ENCODE peak calls at places on chromosomes 13 and 19, in six cellular contexts. M is neuronal stem cell, T is PC-9, Z is pancreas, S is uterus, Q is Peyer's patch. N is an unnamed sample. For H3K4me1 and H3K27me3, the result is how much of the 10 kb centered on the place peaks cover.

GRCh38 chr13:45142440-45143345 is 22.4 kb downstream of the GTF2F2 start:
- DNase-seq in M (no peak), S (no peak), Z (no peak), Q (no peak), T (no peak), N (no peak)

GRCh38 chr13:32443111-32443510 is 15.2 kb upstream of the N4BP2L1 start:
- DNase-seq in T (no peak), Q (peak), Z (no peak), M (no peak), S (no peak), N (no peak)

GRCh38 chr19:18951721-18952281 is 10.8 kb upstream of the HOMER3 start:
- DNase-seq in Q (no peak), T (peak), S (no peak), Z (no peak), M (no peak), N (no peak)

GRCh38 chr13:112624602-112625430 is 36.9 kb upstream of the TUBGCP3 start:
- DNase-seq in S (no peak), Q (no peak), Z (no peak), M (no peak), T (no peak), N (no peak)

GRCh38 chr19:51030631-51031030 is 4.2 kb downstream of the KLK12 start:
- DNase-seq in Z (no peak), M (no peak), Q (no peak), T (no peak), S (no peak), N (no peak)

GRCh38 chr19:47423203-47423882 is 4.0 kb upstream of the MEIS3 start:
- DNase-seq in Q (no peak), Z (no peak), S (no peak), T (no peak), M (no peak), N (no peak)

GRCh38 chr13:44103721-44104490 is 224.2 kb downstream of the LACC1 start:
- DNase-seq in Q (no peak), M (no peak), T (no peak), S (no peak), Z (no peak), N (peak)

GRCh38 chr13:95530178-95530577 is 22.3 kb upstream of the CLDN10 start:
- DNase-seq in Z (no peak), S (no peak), Q (no peak), M (no peak), T (peak), N (no peak)

GRCh38 chr13:33735276-33735675 is 82.7 kb upstream of the RFC3 start:
- DNase-seq in S (no peak), Z (no peak), M (no peak), Q (no peak), T (no peak), N (no peak)

GRCh38 chr13:30798776-30799625 is 63.7 kb downstream of the ALOX5AP start:
- DNase-seq in M (no peak), Q (no peak), T (no peak), S (peak), Z (no peak), N (peak)

GRCh38 chr13:47133024-47133445 is 236.2 kb upstream of the HTR2A start:
- DNase-seq in M (no peak), T (no peak), Q (no peak), S (no peak), Z (no peak), N (no peak)

GRCh38 chr19:39602224-39602623 is at the start of gene LGALS13:
- DNase-seq in Z (no peak), S (no peak), Q (no peak), M (no peak), T (no peak), N (no peak)

GRCh38 chr13:113762075-113762474 is 3.0 kb downstream of the TMEM255B start:
- DNase-seq in Z (no peak), S (no peak), Q (no peak), M (no peak), T (no peak), N (no peak)

GRCh38 chr19:50647879-50648615 is 1.2 kb upstream of the C19orf81 start:
- DNase-seq in S (no peak), Z (no peak), T (no peak), M (no peak), Q (no peak), N (no peak)

GRCh38 chr19:3359850-3360493 is 6.4 kb upstream of the NFIC start:
- DNase-seq in T (no peak), S (no peak), Z (no peak), M (no peak), Q (no peak), N (no peak)

GRCh38 chr19:16470911-16471811 is 609 bp downstream of the EPS15L1 start:
- DNase-seq in T (peak), Z (no peak), Q (no peak), S (no peak), M (no peak), N (no peak)

GRCh38 chr13:21060827-21061076 is 634 bp downstream of the LATS2 start:
- DNase-seq in Z (no peak), M (no peak), S (no peak), T (no peak), Q (no peak), N (no peak)

GRCh38 chr19:32651729-32652140 is 23.2 kb downstream of the ANKRD27 start:
- DNase-seq in Q (no peak), Z (no peak), M (peak), T (no peak), S (no peak), N (no peak)

GRCh38 chr13:114049026-114049425 is 75.2 kb upstream of the C13orf46 start:
- DNase-seq in T (no peak), S (no peak), Q (peak), M (no peak), Z (no peak), N (no peak)

GRCh38 chr13:45331123-45331619 is 9.8 kb downstream of the TPT1 start:
- DNase-seq in S (no peak), Q (no peak), Z (no peak), T (no peak), M (no peak), N (no peak)

GRCh38 chr13:108083056-108083455 is 132.3 kb downstream of the LIG4 start:
- DNase-seq in Q (no peak), Z (no peak), T (no peak), M (no peak), S (no peak), N (no peak)

GRCh38 chr13:41608779-41609178 is 151.4 kb downstream of the RGCC start:
- DNase-seq in Q (no peak), M (no peak), Z (no peak), T (no peak), S (no peak), N (no peak)

GRCh38 chr13:76024151-76024550 is 388.0 kb downstream of the LMO7 start:
- DNase-seq in Z (no peak), S (no peak), Q (no peak), M (no peak), T (no peak), N (no peak)

GRCh38 chr19:8163781-8164180 is 14.4 kb upstream of the FBN3 start:
- DNase-seq in Z (no peak), M (no peak), T (no peak), Q (no peak), S (no peak), N (no peak)
- H3K4me3 ChIP-seq in Z (no peak), M (no peak), T (no peak), Q (no peak), S (no peak), N (no peak)

GRCh38 chr19:29668746-29669609 is 3.7 kb downstream of the PLEKHF1 start:
- DNase-seq in Z (no peak), Q (no peak), M (no peak), S (no peak), T (no peak), N (no peak)

GRCh38 chr19:29667941-29668340 is 2.7 kb downstream of the PLEKHF1 start:
- DNase-seq in T (no peak), S (no peak), M (no peak), Z (no peak), Q (peak), N (no peak)

GRCh38 chr19:29666634-29667389 is 1.6 kb downstream of the PLEKHF1 start:
- DNase-seq in T (peak), Z (peak), S (peak), M (peak), Q (no peak), N (peak)

GRCh38 chr19:29665826-29666633 is 769 bp downstream of the PLEKHF1 start:
- DNase-seq in Z (peak), Q (no peak), S (peak), T (peak), M (peak), N (peak)

DNA sequence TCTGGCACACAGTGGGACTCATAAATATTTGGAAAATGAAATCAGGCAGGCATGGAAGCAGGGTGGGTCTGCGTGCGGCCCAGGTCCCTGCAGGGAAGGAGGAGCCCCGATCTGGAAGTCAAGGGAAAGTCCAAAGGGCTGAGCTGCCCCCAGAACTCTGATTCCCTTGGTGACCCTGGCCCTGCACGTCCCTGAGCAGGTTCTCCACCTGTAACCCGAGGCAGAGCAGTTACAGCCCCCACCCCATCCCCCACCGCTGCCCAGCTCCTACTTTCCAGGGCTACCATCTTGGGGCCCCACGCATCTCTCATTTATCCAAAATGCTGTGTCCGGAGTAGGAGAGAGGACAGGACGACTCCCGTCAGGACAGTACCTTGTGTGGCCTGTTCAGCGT is 2.1 kb downstream of the PLEKHF1 start:
- DNase-seq in Z (no peak), M (no peak), T (no peak), S (no peak), Q (no peak), N (no peak)
- H3K4me1 ChIP-seq in Z (under half), M (under half), T (half or more), S (under half), Q (under half), N (under half)

GRCh38 chr19:2288010-2288742 is 6.2 kb upstream of the PEAK3 start:
- DNase-seq in Q (no peak), Z (no peak), T (no peak), M (no peak), S (no peak), N (no peak)

GRCh38 chr19:2291185-2291751 is 9.3 kb upstream of the PEAK3 start:
- DNase-seq in M (peak), Z (no peak), T (no peak), S (no peak), Q (no peak), N (no peak)

GRCh38 chr19:2288743-2289713 is 7.1 kb upstream of the PEAK3 start:
- DNase-seq in M (no peak), S (no peak), Q (peak), T (no peak), Z (no peak), N (no peak)

GRCh38 chr19:2290441-2291184 is 8.6 kb upstream of the PEAK3 start:
- DNase-seq in M (no peak), S (no peak), T (no peak), Q (peak), Z (no peak), N (no peak)

DNA sequence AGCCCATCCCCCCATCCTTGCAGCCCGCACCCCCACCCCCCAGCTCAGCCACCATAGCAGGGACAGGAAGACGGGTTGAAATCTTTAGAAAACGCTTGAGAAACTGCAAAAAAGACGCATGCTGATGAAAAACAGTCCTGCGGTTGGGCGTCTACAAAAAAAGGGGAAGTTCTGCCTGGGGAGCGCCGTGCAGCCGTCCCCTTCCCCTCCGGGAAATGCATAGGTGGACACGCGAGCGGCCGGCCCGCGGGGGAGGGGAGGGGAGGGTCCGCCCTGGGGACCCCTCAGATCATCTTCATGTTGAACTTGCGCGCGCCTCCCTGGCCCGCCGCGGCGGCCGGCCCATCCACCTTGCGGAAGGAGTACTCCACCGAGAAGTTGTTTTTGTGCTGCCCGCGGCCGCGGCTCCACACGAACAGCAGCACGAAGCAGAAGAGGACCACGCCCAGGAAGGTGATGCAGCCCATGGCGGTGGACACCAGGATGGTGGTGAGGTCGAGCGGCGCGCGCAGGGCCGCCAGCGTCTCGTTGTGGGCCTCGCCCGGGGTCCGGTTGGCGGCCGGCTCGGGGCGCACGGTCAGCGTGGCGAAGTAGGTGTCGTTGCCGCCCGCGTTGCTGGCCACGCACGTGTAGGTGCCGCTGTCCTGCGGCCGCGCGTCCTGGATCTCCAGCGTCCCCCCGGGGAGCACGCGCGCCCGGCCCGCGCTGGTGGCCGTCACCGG is 7.9 kb upstream of the PEAK3 start:
- DNase-seq in Q (peak), S (no peak), M (no peak), Z (no peak), T (no peak), N (no peak)
- H3K27me3 ChIP-seq in Q (under half), S (under half), M (half or more), Z (under half), T (under half), N (under half)

DNA sequence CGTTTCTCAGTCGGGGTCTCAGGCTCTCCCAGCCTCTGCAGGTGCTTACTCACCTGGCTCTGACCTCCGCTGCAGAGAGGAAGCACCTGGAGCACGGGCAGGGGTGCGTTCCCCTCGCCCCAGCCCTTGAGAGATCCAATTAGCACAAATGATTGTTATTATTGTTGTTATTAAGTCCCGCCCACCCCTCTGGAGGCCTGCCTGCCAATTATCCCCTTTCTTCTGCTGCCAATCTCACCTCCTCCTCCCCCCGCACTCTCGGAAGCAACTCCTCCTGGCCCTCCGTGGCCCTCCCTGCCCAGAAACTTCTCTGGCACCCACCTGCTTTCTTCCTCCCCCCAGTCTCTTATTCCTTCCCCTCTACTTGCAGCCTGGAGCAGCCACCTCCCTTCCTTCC is 8.8 kb downstream of the ZNF787 start:
- DNase-seq in Z (no peak), Q (peak), M (no peak), T (no peak), S (no peak), N (no peak)
- H3K4me3 ChIP-seq in Z (no peak), Q (no peak), M (no peak), T (no peak), S (no peak), N (no peak)

GRCh38 chr13:39893808-39894207 is 238.3 kb downstream of the COG6 start:
- DNase-seq in M (no peak), T (no peak), S (no peak), Q (no peak), Z (no peak), N (no peak)
- H3K4me1 ChIP-seq in M (under half), T (under half), S (under half), Q (under half), Z (under half), N (under half)

DNA sequence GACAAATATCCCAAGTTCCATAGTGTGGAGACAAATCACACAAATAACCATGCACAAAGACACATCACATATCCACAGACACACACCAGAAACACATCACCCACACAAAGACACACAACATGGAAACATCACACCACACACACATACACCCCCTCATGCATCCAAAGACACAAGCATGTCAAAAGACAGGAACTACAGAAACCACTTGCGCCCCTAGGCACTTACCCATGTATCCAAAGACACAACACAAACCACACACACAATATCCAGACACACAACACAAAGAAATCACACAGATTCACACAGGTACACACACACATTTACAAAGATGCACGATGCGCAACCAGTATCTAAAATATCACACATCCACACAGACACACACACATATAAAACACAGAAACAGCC is 901 bp downstream of the DPF1 start:
- DNase-seq in S (no peak), M (no peak), Q (no peak), Z (no peak), T (no peak), N (no peak)
- H3K27me3 ChIP-seq in S (under half), M (under half), Q (under half), Z (under half), T (under half), N (under half)

GRCh38 chr19:34964598-34964997 is 569 bp upstream of the ZNF792 start:
- DNase-seq in Q (no peak), Z (peak), M (no peak), S (no peak), T (no peak), N (no peak)
- H3K4me3 ChIP-seq in Q (no peak), Z (no peak), M (peak), S (no peak), T (no peak), N (no peak)

GRCh38 chr19:48646912-48647216 is 877 bp upstream of the CA11 start:
- DNase-seq in Z (no peak), S (no peak), Q (no peak), M (no peak), T (no peak), N (no peak)
- H3K4me1 ChIP-seq in Z (under half), S (under half), Q (under half), M (under half), T (under half), N (under half)